ENCODE peak calls at places on chromosome 20, in seven cellular contexts. S is CD8-positive, alpha-beta T cell; J is HFF-Myc; E is AG10803; U is adrenal gland; L is heart left ventricle; K is tibial artery. Y is an unnamed sample.

GRCh38 chr20:37308098-37309050 is 18.9 kb downstream of the MANBAL start:
- DNase-seq in K (no peak), J (no peak), U (no peak), L (peak; percentile 58), E (no peak), S (no peak), Y (peak; percentile 93)

GRCh38 chr20:53580376-53581111 is 13.1 kb downstream of the ZNF217 start:
- DNase-seq in U (no peak), K (peak; percentile 12), L (no peak), S (no peak), J (no peak), E (no peak), Y (no peak)

GRCh38 chr20:56017560-56017959 is 12.2 kb upstream of the CBLN4 start:
- DNase-seq in L (no peak), U (no peak), S (no peak), J (no peak), K (no peak), E (no peak), Y (no peak)

GRCh38 chr20:32638848-32639247 is 34.9 kb downstream of the C20orf203 start:
- DNase-seq in J (no peak), S (no peak), L (peak; percentile 70), U (peak; percentile 37), K (no peak), E (no peak), Y (no peak)

GRCh38 chr20:53578492-53579222 is 15.0 kb downstream of the ZNF217 start:
- DNase-seq in S (peak; percentile 73), K (peak; percentile 41), J (peak; percentile 77), E (peak; percentile 89), U (peak; percentile 67), L (no peak), Y (peak; percentile 91)

GRCh38 chr20:39048000-39048696 is 86.0 kb downstream of the DHX35 start:
- DNase-seq in U (peak; percentile 75), E (peak; percentile 71), L (peak; percentile 87), J (peak; percentile 27), S (peak; percentile 71), K (peak; percentile 80), Y (peak; percentile 85)

GRCh38 chr20:47659904-47660601 is 125.2 kb downstream of the SULF2 start:
- DNase-seq in S (no peak), K (no peak), E (no peak), J (no peak), L (no peak), U (no peak), Y (no peak)

GRCh38 chr20:38725458-38725958 is 1.2 kb downstream of the SLC32A1 start:
- DNase-seq in E (no peak), U (no peak), K (no peak), J (no peak), L (no peak), S (no peak), Y (no peak)

GRCh38 chr20:31866221-31866620 is 4.1 kb downstream of the DUSP15 start:
- DNase-seq in S (no peak), K (no peak), U (no peak), J (no peak), L (no peak), E (no peak), Y (no peak)

GRCh38 chr20:38805502-38805957 is at the start of gene PPP1R16B:
- DNase-seq in J (no peak), E (no peak), S (peak; percentile 84), L (peak; percentile 70), U (no peak), K (no peak), Y (peak; percentile 86)

GRCh38 chr20:13118676-13119075 is 102.4 kb upstream of the ISM1 start:
- DNase-seq in E (no peak), K (no peak), U (no peak), S (no peak), J (no peak), L (no peak), Y (no peak)

GRCh38 chr20:20802328-20802727 is 89.9 kb upstream of the RALGAPA2 start:
- DNase-seq in J (no peak), U (no peak), E (no peak), S (no peak), K (no peak), L (no peak), Y (no peak)

GRCh38 chr20:919491-919916 is 3.4 kb upstream of the ANGPT4 start:
- DNase-seq in S (no peak), J (no peak), K (no peak), L (no peak), U (no peak), E (no peak), Y (no peak)

GRCh38 chr20:7540923-7541322 is 399.3 kb downstream of the HAO1 start:
- DNase-seq in S (no peak), J (no peak), U (no peak), E (no peak), K (no peak), L (no peak), Y (no peak)

GRCh38 chr20:47718398-47718797 is 66.9 kb downstream of the SULF2 start:
- DNase-seq in U (no peak), J (no peak), S (no peak), K (no peak), L (no peak), E (no peak), Y (no peak)

GRCh38 chr20:59441306-59441705 is 140.9 kb downstream of the EDN3 start:
- DNase-seq in S (no peak), J (no peak), L (no peak), E (no peak), U (no peak), K (no peak), Y (no peak)

GRCh38 chr20:47509104-47509661 is 7.5 kb downstream of the NCOA3 start:
- DNase-seq in S (no peak), K (no peak), J (no peak), U (no peak), E (no peak), L (no peak), Y (no peak)

GRCh38 chr20:4509825-4510522 is 211.7 kb upstream of the PRND start:
- DNase-seq in S (no peak), J (no peak), E (no peak), L (no peak), U (no peak), K (no peak), Y (no peak)

GRCh38 chr20:59195316-59195993 is 31.8 kb downstream of the ZNF831 start:
- DNase-seq in K (no peak), J (no peak), E (no peak), U (no peak), L (no peak), S (no peak), Y (no peak)

DNA sequence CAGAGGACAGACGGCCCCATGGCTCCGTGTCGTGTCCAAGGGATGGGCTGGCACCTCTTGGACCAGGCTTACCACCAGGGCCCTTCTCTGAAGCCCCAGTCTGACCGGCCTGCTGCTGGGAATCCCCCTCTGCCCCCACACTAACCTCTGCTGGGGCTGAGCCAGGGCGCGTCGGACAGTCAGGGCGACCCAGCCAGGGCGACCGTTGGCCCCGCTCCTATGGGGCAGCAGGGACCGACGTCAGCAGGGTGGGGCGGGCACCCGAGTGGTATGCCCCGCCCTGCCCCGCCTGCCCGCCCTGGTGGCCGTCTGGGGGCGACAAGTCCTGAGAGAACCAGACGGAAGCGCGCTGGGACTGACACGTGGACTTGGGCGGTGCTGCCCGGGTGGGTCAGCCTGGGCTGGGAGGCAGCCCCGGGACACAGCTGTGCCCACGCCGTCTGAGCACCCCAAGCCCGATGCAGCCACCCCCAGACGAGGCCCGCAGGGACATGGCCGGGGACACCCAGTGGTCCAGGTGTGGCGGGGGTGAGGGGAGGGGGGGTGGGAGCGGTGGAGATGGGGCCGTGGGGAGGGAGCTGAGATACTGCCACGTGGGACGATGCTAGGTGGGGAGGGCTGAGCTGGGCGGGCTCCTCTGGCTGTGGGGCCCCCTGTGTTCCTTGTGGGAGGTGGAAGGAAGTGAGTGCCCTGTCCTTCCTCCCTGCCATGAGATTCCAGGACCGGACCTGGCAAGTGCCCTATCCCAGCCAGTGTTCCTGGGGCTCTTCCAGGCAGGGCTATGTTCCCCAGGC is at the start of gene SLC17A9:
- DNase-seq in S (peak; percentile 52), L (peak; percentile 81), K (peak; percentile 70), E (peak; percentile 71), J (peak; percentile 25), U (peak; percentile 48), Y (peak; percentile 92)
- H3K4me3 ChIP-seq in S (peak within 1 kb of the TSS; percentile 57), L (no peak within 1 kb of the TSS), K (peak within 1 kb of the TSS; percentile 51), E (peak within 1 kb of the TSS; percentile 69), J (peak within 1 kb of the TSS; percentile 73), U (no peak within 1 kb of the TSS), Y (peak within 1 kb of the TSS; percentile 96)

GRCh38 chr20:46023148-46023484 is 5.9 kb upstream of the SLC12A5 start:
- DNase-seq in J (no peak), S (no peak), L (no peak), K (no peak), E (no peak), U (no peak), Y (no peak)
- TF ChIP-seq CTCF in J (no peak), S (peak; percentile 9), L (no peak), K (no peak), E (no peak), U (no peak), Y (no peak)

GRCh38 chr20:6123650-6124014 is 802 bp upstream of the FERMT1 start:
- DNase-seq in E (no peak), K (no peak), U (no peak), J (no peak), L (no peak), S (no peak), Y (no peak)

GRCh38 chr20:6122111-6122872 is 538 bp downstream of the FERMT1 start:
- DNase-seq in J (no peak), S (no peak), K (no peak), E (peak; percentile 43), U (no peak), L (no peak), Y (no peak)

GRCh38 chr20:6122873-6123649 is at the start of gene FERMT1:
- DNase-seq in U (peak; percentile 84), S (no peak), E (peak; percentile 65), J (peak; percentile 45), K (no peak), L (peak; percentile 48), Y (peak; percentile 54)

GRCh38 chr20:6121504-6121903 is 1.3 kb downstream of the FERMT1 start:
- DNase-seq in E (no peak), S (no peak), U (no peak), L (no peak), J (no peak), K (no peak), Y (no peak)

GRCh38 chr20:6120491-6120988 is 2.3 kb downstream of the FERMT1 start:
- DNase-seq in S (no peak), U (no peak), J (no peak), K (no peak), E (no peak), L (no peak), Y (no peak)
- H3K4me3 ChIP-seq in S (no peak overlapping the region), U (no peak overlapping the region), J (no peak overlapping the region), K (no peak overlapping the region), E (no peak overlapping the region), L (no peak overlapping the region), Y (no peak overlapping the region)

DNA sequence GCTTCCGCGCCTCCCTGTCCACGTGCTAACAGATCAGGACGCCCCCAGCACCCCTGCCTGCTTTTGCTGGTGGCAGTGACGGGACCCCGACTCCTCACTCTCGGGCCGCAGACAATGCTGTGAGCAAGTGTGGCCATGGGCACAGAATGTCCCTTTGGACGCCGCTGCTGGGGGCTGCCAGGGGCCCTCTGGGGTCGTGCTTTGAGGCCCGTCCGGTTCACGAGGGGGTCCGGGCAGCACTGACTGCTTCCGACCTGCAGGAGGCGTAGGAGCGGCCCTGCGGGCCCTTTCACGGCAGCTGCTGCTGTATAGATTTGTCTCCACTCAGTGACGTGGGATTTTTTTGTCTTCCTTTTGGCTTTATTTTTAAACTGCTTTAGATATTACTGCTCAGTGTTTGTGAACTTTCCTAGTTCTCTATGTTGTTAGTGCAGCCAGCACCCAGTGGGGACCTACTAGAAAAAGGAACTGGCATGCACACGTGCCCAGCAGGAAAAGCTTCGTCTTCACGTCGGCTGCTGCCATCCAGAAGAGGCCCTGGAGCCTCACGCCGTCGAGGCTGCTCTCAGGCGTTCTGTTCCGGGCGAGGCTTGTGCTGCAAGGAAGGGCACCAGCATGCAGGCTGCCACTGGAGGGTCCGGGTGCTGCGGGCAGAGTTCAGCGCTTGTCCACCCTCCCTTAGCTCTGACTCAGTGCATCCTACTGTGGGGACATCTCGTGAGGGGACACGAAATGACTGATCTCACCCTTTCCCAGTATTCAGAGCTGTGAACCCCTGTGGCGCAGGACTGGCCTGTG is 21.7 kb downstream of the UCKL1 start:
- DNase-seq in E (no peak), S (no peak), K (no peak), L (no peak), U (no peak), J (no peak), Y (no peak)
- TF ChIP-seq CTCF in E (no peak), S (no peak), K (no peak), L (peak; percentile 10), U (no peak), J (peak; percentile 36), Y (peak; percentile 11)

Y was measured in GM12865.